ENCODE peak calls at places on chromosomes 4 and X, in seven cellular contexts. One of them, this sample, is unnamed.

GRCh38 chr4:78267790-78268189 is 210.7 kb downstream of the FRAS1 start:
- DNase-seq in heart left ventricle: no peak
- DNase-seq in HCT116: no peak
- DNase-seq in upper lobe of left lung: peak; percentile 13
- DNase-seq in Peyer's patch: no peak
- DNase-seq in transverse colon: no peak
- DNase-seq in uterus: no peak
- DNase-seq in this sample: no peak

GRCh38 chrX:41265615-41266014 is 68.3 kb upstream of the DDX3X start:
- DNase-seq in HCT116: no peak
- DNase-seq in Peyer's patch: peak; percentile 24
- DNase-seq in heart left ventricle: no peak
- DNase-seq in upper lobe of left lung: no peak
- DNase-seq in transverse colon: peak; percentile 41
- DNase-seq in uterus: peak; percentile 55
- DNase-seq in this sample: peak; percentile 18

GRCh38 chr4:100838286-100838685 is 320.5 kb upstream of the EMCN start:
- DNase-seq in heart left ventricle: no peak
- DNase-seq in upper lobe of left lung: no peak
- DNase-seq in HCT116: no peak
- DNase-seq in Peyer's patch: no peak
- DNase-seq in uterus: no peak
- DNase-seq in transverse colon: no peak
- DNase-seq in this sample: no peak

GRCh38 chr4:175891863-175892262 is 79.8 kb upstream of the GPM6A start:
- DNase-seq in Peyer's patch: no peak
- DNase-seq in upper lobe of left lung: no peak
- DNase-seq in HCT116: peak; percentile 38
- DNase-seq in uterus: no peak
- DNase-seq in transverse colon: no peak
- DNase-seq in heart left ventricle: no peak
- DNase-seq in this sample: no peak

GRCh38 chr4:111943796-111944203 is 201.5 kb upstream of the FAM241A start:
- DNase-seq in uterus: peak; percentile 22
- DNase-seq in Peyer's patch: no peak
- DNase-seq in heart left ventricle: no peak
- DNase-seq in upper lobe of left lung: no peak
- DNase-seq in transverse colon: peak; percentile 61
- DNase-seq in HCT116: peak; percentile 66
- DNase-seq in this sample: peak; percentile 19

GRCh38 chrX:25067271-25068172 is 51.8 kb upstream of the ARX start:
- DNase-seq in heart left ventricle: no peak
- DNase-seq in upper lobe of left lung: no peak
- DNase-seq in transverse colon: no peak
- DNase-seq in HCT116: no peak
- DNase-seq in Peyer's patch: no peak
- DNase-seq in uterus: no peak
- DNase-seq in this sample: no peak

GRCh38 chr4:60648774-60649173 is 551.4 kb upstream of the ADGRL3 start:
- DNase-seq in uterus: no peak
- DNase-seq in upper lobe of left lung: no peak
- DNase-seq in transverse colon: no peak
- DNase-seq in heart left ventricle: no peak
- DNase-seq in Peyer's patch: no peak
- DNase-seq in HCT116: no peak
- DNase-seq in this sample: no peak

GRCh38 chr4:78299565-78299972 is 242.4 kb downstream of the FRAS1 start:
- DNase-seq in transverse colon: no peak
- DNase-seq in heart left ventricle: no peak
- DNase-seq in Peyer's patch: no peak
- DNase-seq in uterus: no peak
- DNase-seq in HCT116: no peak
- DNase-seq in upper lobe of left lung: no peak
- DNase-seq in this sample: no peak

GRCh38 chr4:127470290-127470809 is 162.4 kb upstream of the INTU start:
- DNase-seq in upper lobe of left lung: peak; percentile 74
- DNase-seq in uterus: peak; percentile 11
- DNase-seq in HCT116: no peak
- DNase-seq in heart left ventricle: no peak
- DNase-seq in Peyer's patch: no peak
- DNase-seq in transverse colon: no peak
- DNase-seq in this sample: peak; percentile 62

GRCh38 chr4:7769936-7770674 is 169.6 kb downstream of the AFAP1 start:
- DNase-seq in HCT116: no peak
- DNase-seq in transverse colon: no peak
- DNase-seq in heart left ventricle: no peak
- DNase-seq in uterus: no peak
- DNase-seq in upper lobe of left lung: peak; percentile 58
- DNase-seq in Peyer's patch: no peak
- DNase-seq in this sample: peak; percentile 53

GRCh38 chrX:31423575-31424284 is 351.9 kb upstream of the FTHL17 start:
- DNase-seq in Peyer's patch: no peak
- DNase-seq in transverse colon: peak; percentile 19
- DNase-seq in upper lobe of left lung: no peak
- DNase-seq in uterus: no peak
- DNase-seq in HCT116: no peak
- DNase-seq in heart left ventricle: no peak
- DNase-seq in this sample: peak; percentile 51

GRCh38 chr4:128904821-128905220 is 95.3 kb downstream of the JADE1 start:
- DNase-seq in transverse colon: no peak
- DNase-seq in HCT116: no peak
- DNase-seq in upper lobe of left lung: no peak
- DNase-seq in uterus: no peak
- DNase-seq in Peyer's patch: no peak
- DNase-seq in heart left ventricle: no peak
- DNase-seq in this sample: no peak

GRCh38 chr4:6608758-6609414 is 31.6 kb upstream of the MRFAP1 start:
- DNase-seq in upper lobe of left lung: peak; percentile 71
- DNase-seq in transverse colon: no peak
- DNase-seq in uterus: no peak
- DNase-seq in HCT116: no peak
- DNase-seq in Peyer's patch: no peak
- DNase-seq in heart left ventricle: peak; percentile 58
- DNase-seq in this sample: no peak

GRCh38 chr4:98994474-98995182 is 893 bp upstream of the METAP1 start:
- DNase-seq in heart left ventricle: no peak
- DNase-seq in HCT116: no peak
- DNase-seq in upper lobe of left lung: no peak
- DNase-seq in uterus: no peak
- DNase-seq in transverse colon: no peak
- DNase-seq in Peyer's patch: no peak
- DNase-seq in this sample: no peak

GRCh38 chr4:44368413-44369167 is 80.0 kb downstream of the KCTD8 start:
- DNase-seq in HCT116: no peak
- DNase-seq in transverse colon: no peak
- DNase-seq in uterus: no peak
- DNase-seq in Peyer's patch: no peak
- DNase-seq in upper lobe of left lung: no peak
- DNase-seq in heart left ventricle: no peak
- DNase-seq in this sample: no peak

GRCh38 chrX:112536544-112536943 is 143.2 kb downstream of the LHFPL1 start:
- DNase-seq in transverse colon: no peak
- DNase-seq in heart left ventricle: no peak
- DNase-seq in upper lobe of left lung: no peak
- DNase-seq in Peyer's patch: no peak
- DNase-seq in HCT116: no peak
- DNase-seq in uterus: no peak
- DNase-seq in this sample: no peak

GRCh38 chrX:134929813-134930212 is 61.0 kb upstream of the SMIM10 start:
- DNase-seq in uterus: no peak
- DNase-seq in heart left ventricle: no peak
- DNase-seq in transverse colon: no peak
- DNase-seq in HCT116: no peak
- DNase-seq in Peyer's patch: no peak
- DNase-seq in upper lobe of left lung: no peak
- DNase-seq in this sample: no peak

GRCh38 chr4:9988349-9988748 is 32.9 kb downstream of the SLC2A9 start:
- DNase-seq in uterus: no peak
- DNase-seq in transverse colon: no peak
- DNase-seq in heart left ventricle: no peak
- DNase-seq in HCT116: no peak
- DNase-seq in Peyer's patch: no peak
- DNase-seq in upper lobe of left lung: no peak
- DNase-seq in this sample: no peak

GRCh38 chr4:10077492-10078335 is 38.9 kb downstream of the WDR1 start:
- DNase-seq in Peyer's patch: no peak
- DNase-seq in transverse colon: no peak
- DNase-seq in HCT116: no peak
- DNase-seq in heart left ventricle: peak; percentile 61
- DNase-seq in upper lobe of left lung: no peak
- DNase-seq in uterus: peak; percentile 30
- DNase-seq in this sample: no peak

GRCh38 chr4:153513596-153513995 is 47.4 kb downstream of the TMEM131L start:
- DNase-seq in upper lobe of left lung: no peak
- DNase-seq in Peyer's patch: no peak
- DNase-seq in uterus: no peak
- DNase-seq in transverse colon: no peak
- DNase-seq in heart left ventricle: no peak
- DNase-seq in HCT116: peak; percentile 62
- DNase-seq in this sample: no peak

GRCh38 chr4:165555302-165555701 is 176.5 kb downstream of the CPE start:
- DNase-seq in heart left ventricle: no peak
- DNase-seq in Peyer's patch: no peak
- DNase-seq in uterus: no peak
- DNase-seq in upper lobe of left lung: no peak
- DNase-seq in HCT116: no peak
- DNase-seq in transverse colon: no peak
- DNase-seq in this sample: no peak

DNA sequence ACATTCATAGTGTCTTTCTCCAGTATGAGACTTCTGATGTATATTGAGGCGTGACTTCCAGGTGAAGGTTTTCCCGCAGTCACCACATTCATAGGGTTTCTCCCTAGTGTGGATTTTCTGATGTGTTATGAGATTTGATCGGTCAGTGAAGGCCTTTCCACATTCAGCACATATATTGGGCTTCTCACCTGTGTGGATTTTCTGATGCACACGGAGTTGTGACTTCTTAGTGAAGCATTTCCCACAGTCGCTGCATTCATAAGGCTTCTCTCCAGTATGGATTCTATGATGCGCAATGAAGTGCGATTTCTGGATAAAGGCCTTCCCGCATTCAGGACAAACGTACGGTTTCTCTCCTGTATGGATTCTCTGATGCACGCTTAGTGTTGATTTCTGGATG is 35.4 kb downstream of the ZNF41 start:
- DNase-seq in HCT116: no peak
- DNase-seq in uterus: no peak
- DNase-seq in transverse colon: no peak
- DNase-seq in Peyer's patch: no peak
- DNase-seq in upper lobe of left lung: no peak
- DNase-seq in heart left ventricle: no peak
- DNase-seq in this sample: no peak
- H3K9me3 ChIP-seq in HCT116: peaks cover 8% of the 10 kb centered on the region
- H3K9me3 ChIP-seq in uterus: peaks cover 10% of the 10 kb centered on the region
- H3K9me3 ChIP-seq in transverse colon: peaks cover 10% of the 10 kb centered on the region
- H3K9me3 ChIP-seq in Peyer's patch: peaks cover 11% of the 10 kb centered on the region
- H3K9me3 ChIP-seq in upper lobe of left lung: peaks cover 47% of the 10 kb centered on the region
- H3K9me3 ChIP-seq in heart left ventricle: peaks cover 32% of the 10 kb centered on the region
- H3K9me3 ChIP-seq in this sample: no peaks in the 10 kb centered on the region

GRCh38 chr4:23733476-23733875 is 156.4 kb downstream of the PPARGC1A start:
- DNase-seq in HCT116: no peak
- DNase-seq in upper lobe of left lung: no peak
- DNase-seq in transverse colon: no peak
- DNase-seq in heart left ventricle: no peak
- DNase-seq in Peyer's patch: no peak
- DNase-seq in uterus: no peak
- DNase-seq in this sample: no peak
- TF ChIP-seq POLR2A in HCT116: no peak
- TF ChIP-seq POLR2A in upper lobe of left lung: no peak
- TF ChIP-seq POLR2A in transverse colon: no peak
- TF ChIP-seq POLR2A in heart left ventricle: no peak
- TF ChIP-seq POLR2A in Peyer's patch: no peak
- TF ChIP-seq POLR2A in uterus: no peak
- TF ChIP-seq POLR2A in this sample: no peak

GRCh38 chr4:156413411-156413985 is 459.8 kb upstream of the CTSO start:
- DNase-seq in transverse colon: no peak
- DNase-seq in upper lobe of left lung: no peak
- DNase-seq in Peyer's patch: no peak
- DNase-seq in heart left ventricle: no peak
- DNase-seq in HCT116: no peak
- DNase-seq in uterus: no peak
- DNase-seq in this sample: no peak

GRCh38 chr4:156420557-156420956 is 466.9 kb upstream of the CTSO start:
- DNase-seq in transverse colon: no peak
- DNase-seq in HCT116: no peak
- DNase-seq in heart left ventricle: no peak
- DNase-seq in upper lobe of left lung: no peak
- DNase-seq in uterus: no peak
- DNase-seq in Peyer's patch: no peak
- DNase-seq in this sample: peak; percentile 37

GRCh38 chr4:156422576-156422975 is 468.9 kb upstream of the CTSO start:
- DNase-seq in Peyer's patch: no peak
- DNase-seq in upper lobe of left lung: no peak
- DNase-seq in heart left ventricle: no peak
- DNase-seq in uterus: no peak
- DNase-seq in HCT116: no peak
- DNase-seq in transverse colon: no peak
- DNase-seq in this sample: no peak

DNA sequence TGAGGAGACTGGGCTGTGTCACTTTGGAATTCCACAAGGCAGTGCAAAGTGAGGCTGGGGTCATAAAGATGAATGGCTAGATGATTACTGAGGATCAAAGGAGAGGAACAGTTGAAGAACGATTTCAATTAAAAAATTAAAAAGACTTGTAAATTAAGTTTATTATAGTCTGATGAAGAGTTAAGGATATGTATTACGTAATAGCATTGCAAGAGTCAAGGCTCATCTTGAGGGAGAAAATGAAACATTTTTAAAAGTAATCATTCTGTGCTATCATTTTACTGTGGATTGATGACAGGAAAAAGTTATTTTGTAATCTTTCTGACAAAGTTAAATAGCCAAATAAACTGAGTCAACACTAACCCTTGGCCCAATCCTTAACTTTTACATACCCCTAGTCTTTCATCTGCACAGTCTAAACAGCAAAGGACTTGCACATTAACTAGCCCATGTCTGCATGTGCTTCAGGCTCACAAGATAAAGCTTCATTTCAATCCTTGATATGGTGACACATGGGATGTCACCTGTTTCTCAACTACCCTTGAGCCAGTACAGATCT is 465.5 kb upstream of the CTSO start:
- DNase-seq in upper lobe of left lung: no peak
- DNase-seq in transverse colon: no peak
- DNase-seq in uterus: peak; percentile 27
- DNase-seq in Peyer's patch: no peak
- DNase-seq in heart left ventricle: no peak
- DNase-seq in HCT116: no peak
- DNase-seq in this sample: no peak
- H3K27ac ChIP-seq in upper lobe of left lung: no peak overlapping the region
- H3K27ac ChIP-seq in transverse colon: no peak overlapping the region
- H3K27ac ChIP-seq in uterus: peak overlapping the region; percentile 76
- H3K27ac ChIP-seq in Peyer's patch: no peak overlapping the region
- H3K27ac ChIP-seq in heart left ventricle: no peak overlapping the region
- H3K27ac ChIP-seq in HCT116: no peak overlapping the region
- H3K27ac ChIP-seq in this sample: no peak overlapping the region

DNA sequence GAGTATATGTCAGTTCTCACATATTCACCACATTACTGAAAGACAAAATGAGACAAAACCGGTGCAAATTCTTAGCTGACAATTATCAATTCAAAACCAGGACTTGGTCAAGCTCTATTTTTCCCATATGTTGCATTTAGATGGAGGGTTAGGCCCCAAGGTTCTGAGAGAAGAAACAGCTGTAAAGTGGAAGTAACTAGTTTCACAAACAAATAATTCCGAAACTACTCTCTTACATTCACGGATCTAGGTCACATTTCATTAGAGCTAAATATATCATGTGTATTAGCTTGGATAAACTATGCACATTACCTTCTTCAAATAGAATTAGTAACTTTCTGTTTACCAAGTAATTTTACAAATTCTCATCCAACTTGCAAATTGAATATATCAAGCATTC is 3.7 kb upstream of the GABRA2 start:
- DNase-seq in upper lobe of left lung: no peak
- DNase-seq in HCT116: no peak
- DNase-seq in transverse colon: no peak
- DNase-seq in Peyer's patch: no peak
- DNase-seq in uterus: no peak
- DNase-seq in heart left ventricle: no peak
- DNase-seq in this sample: no peak
- H3K9me3 ChIP-seq in upper lobe of left lung: no peaks in the 10 kb centered on the region
- H3K9me3 ChIP-seq in HCT116: peaks cover 5% of the 10 kb centered on the region
- H3K9me3 ChIP-seq in transverse colon: no peaks in the 10 kb centered on the region
- H3K9me3 ChIP-seq in Peyer's patch: no peaks in the 10 kb centered on the region
- H3K9me3 ChIP-seq in uterus: no peaks in the 10 kb centered on the region
- H3K9me3 ChIP-seq in heart left ventricle: no peaks in the 10 kb centered on the region
- H3K9me3 ChIP-seq in this sample: no peaks in the 10 kb centered on the region